ENCODE peak calls at places on chromosome 3, in five cellular contexts. Y, O, G, C and L are unnamed samples.

GRCh38 chr3:33557279-33557678 is 117.1 kb upstream of the UBP1 start:
- DNase-seq in Y (no peak), O (no peak), G (no peak), C (no peak), L (no peak)

GRCh38 chr3:98359993-98360675 is 6.5 kb downstream of the OR5K4 start:
- DNase-seq in Y (no peak), O (no peak), G (no peak), C (no peak), L (no peak)

GRCh38 chr3:38516669-38517068 is 20.5 kb downstream of the EXOG start:
- DNase-seq in Y (no peak), O (no peak), G (no peak), C (no peak), L (no peak)

GRCh38 chr3:161274691-161275298 is 53.7 kb downstream of the NMD3 start:
- DNase-seq in Y (peak; percentile 63), O (no peak), G (no peak), C (no peak), L (no peak)

GRCh38 chr3:101066776-101067175 is 73.6 kb upstream of the ABI3BP start:
- DNase-seq in Y (peak; percentile 50), O (no peak), G (no peak), C (no peak), L (no peak)

GRCh38 chr3:49711489-49711888 is 8.0 kb downstream of the AMIGO3 start:
- DNase-seq in Y (no peak), O (no peak), G (no peak), C (no peak), L (no peak)

GRCh38 chr3:25594007-25594502 is 70.7 kb downstream of the TOP2B start:
- DNase-seq in Y (peak; percentile 88), O (peak; percentile 5), G (no peak), C (no peak), L (no peak)

GRCh38 chr3:33915796-33916589 is 117.6 kb downstream of the PDCD6IP start:
- DNase-seq in Y (peak; percentile 28), O (peak; percentile 13), G (no peak), C (no peak), L (no peak)

GRCh38 chr3:124812291-124813265 is 74.6 kb downstream of the ITGB5 start:
- DNase-seq in Y (peak; percentile 99), O (peak; percentile 60), G (no peak), C (no peak), L (no peak)

GRCh38 chr3:4504340-4505261 is 11.5 kb downstream of the ITPR1 start:
- DNase-seq in Y (no peak), O (peak; percentile 3), G (no peak), C (no peak), L (no peak)

GRCh38 chr3:72418149-72418686 is 430.0 kb downstream of the SHQ1 start:
- DNase-seq in Y (peak; percentile 35), O (no peak), G (no peak), C (no peak), L (no peak)

GRCh38 chr3:16174389-16174788 is at the start of gene GALNT15:
- DNase-seq in Y (peak; percentile 98), O (no peak), G (no peak), C (peak; percentile 71), L (no peak)

GRCh38 chr3:9156604-9157003 is 92.8 kb downstream of the SRGAP3 start:
- DNase-seq in Y (no peak), O (no peak), G (no peak), C (no peak), L (no peak)

GRCh38 chr3:127183931-127184869 is 8.7 kb upstream of the PRR23E start:
- DNase-seq in Y (no peak), O (no peak), G (no peak), C (no peak), L (no peak)

GRCh38 chr3:175234541-175234940 is 375.4 kb downstream of the NAALADL2 start:
- DNase-seq in Y (no peak), O (no peak), G (no peak), C (no peak), L (no peak)

GRCh38 chr3:113264249-113264648 is 52.9 kb downstream of the BOC start:
- DNase-seq in Y (no peak), O (no peak), G (no peak), C (no peak), L (no peak)

GRCh38 chr3:146546366-146546965 is 2.1 kb upstream of the PLSCR1 start:
- DNase-seq in Y (no peak), O (no peak), G (no peak), C (no peak), L (no peak)

GRCh38 chr3:149199474-149199873 is 22.2 kb downstream of the CP start:
- DNase-seq in Y (peak; percentile 68), O (no peak), G (no peak), C (no peak), L (no peak)

DNA sequence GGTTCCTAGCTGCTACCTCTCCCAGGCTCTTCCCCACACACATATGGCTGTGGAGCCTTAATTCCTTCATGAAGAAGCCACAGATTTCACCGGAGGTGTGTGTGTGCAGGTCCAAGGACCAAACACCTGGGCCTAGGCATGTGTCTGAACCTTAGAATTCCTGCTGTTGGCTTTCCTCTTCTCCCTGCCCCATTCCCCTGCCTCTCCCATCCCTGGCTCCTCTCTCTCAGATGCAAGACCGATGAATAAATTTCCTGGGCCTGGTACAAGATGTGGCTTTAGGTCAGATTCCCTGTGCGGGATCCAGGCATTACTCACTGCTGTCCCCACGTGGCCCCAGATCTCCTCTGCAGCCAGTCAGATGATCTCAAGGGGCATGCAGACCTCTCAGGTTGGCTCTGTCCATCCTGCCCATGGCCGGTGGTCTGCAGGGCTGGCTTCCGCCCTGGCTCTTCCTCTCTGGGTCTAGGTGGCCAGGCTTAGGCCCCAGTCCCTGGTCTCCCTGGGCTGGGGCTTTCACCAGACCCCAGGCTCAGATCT is 20.4 kb downstream of the CCR9 start:
- DNase-seq in Y (peak; percentile 84), O (no peak), G (no peak), C (no peak), L (no peak)
- TF ChIP-seq CTCF in Y (peak; percentile 63), O (no peak), G (no peak), C (no peak), L (no peak)

GRCh38 chr3:14278265-14278798 is 99.7 kb downstream of the LSM3 start:
- DNase-seq in Y (no peak), O (no peak), G (no peak), C (no peak), L (no peak)
- TF ChIP-seq CTCF in Y (no peak), O (no peak), G (no peak), C (no peak), L (no peak)

GRCh38 chr3:186239321-186239720 is 122.7 kb downstream of the DGKG start:
- DNase-seq in Y (no peak), O (no peak), G (no peak), C (no peak), L (no peak)
- TF ChIP-seq CTCF in Y (no peak), O (no peak), G (no peak), C (peak; percentile 6), L (no peak)

GRCh38 chr3:51268132-51268531 is 117.0 kb upstream of the MANF start:
- DNase-seq in Y (no peak), O (no peak), G (no peak), C (no peak), L (no peak)

GRCh38 chr3:51270559-51270958 is 114.5 kb upstream of the MANF start:
- DNase-seq in Y (no peak), O (no peak), G (no peak), C (no peak), L (no peak)

GRCh38 chr3:51274052-51274451 is 111.0 kb upstream of the MANF start:
- DNase-seq in Y (no peak), O (no peak), G (no peak), C (no peak), L (no peak)

GRCh38 chr3:51271172-51271571 is 113.9 kb upstream of the MANF start:
- DNase-seq in Y (no peak), O (no peak), G (no peak), C (no peak), L (no peak)

GRCh38 chr3:51269466-51269865 is 115.6 kb upstream of the MANF start:
- DNase-seq in Y (no peak), O (no peak), G (no peak), C (no peak), L (no peak)
- TF ChIP-seq CTCF in Y (peak; percentile 34), O (no peak), G (no peak), C (no peak), L (no peak)

DNA sequence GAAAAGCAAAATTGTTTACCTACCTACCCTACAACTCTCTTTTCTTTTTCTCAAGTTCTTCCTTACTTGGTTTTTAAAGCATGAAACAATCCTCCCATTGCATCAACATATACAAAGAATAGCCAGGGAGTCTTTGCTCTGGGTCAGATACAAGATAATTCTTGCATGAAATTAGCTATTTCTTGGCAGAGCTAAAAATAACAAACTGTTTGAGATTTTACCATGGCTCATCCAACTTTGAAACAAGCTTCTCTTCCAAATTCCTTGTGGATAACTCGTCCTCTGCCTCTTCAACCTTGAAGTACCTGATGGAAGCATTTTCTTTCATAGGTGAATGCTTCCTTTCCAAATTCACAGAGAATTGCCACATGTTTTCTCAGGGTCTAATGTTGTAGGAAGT is 9.2 kb upstream of the CBLB start:
- DNase-seq in Y (peak; percentile 77), O (no peak), G (no peak), C (no peak), L (no peak)
- TF ChIP-seq CTCF in Y (no peak), O (no peak), G (no peak), C (no peak), L (no peak)

DNA sequence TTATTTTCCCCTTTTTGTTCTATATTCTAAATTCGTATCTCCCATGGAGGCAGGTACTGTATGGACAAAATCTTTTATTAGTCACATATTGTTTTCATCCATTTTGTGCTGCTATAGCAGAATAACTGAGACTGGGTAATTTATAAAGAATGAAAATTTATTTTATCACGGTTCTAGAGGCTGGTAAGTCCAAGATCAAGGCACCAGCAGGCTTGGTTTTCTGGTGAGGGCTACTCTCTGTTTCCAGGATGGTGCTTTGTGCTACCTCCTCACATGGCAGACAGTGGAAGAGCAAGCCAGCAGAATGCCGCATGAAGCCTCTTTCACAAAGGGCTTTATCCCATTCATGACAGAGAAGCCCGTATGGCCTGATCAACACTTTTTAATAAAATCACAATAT is 421.9 kb upstream of the TPRG1 start:
- DNase-seq in Y (no peak), O (no peak), G (no peak), C (no peak), L (no peak)
- TF ChIP-seq CTCF in Y (no peak), O (no peak), G (no peak), C (no peak), L (no peak)

GRCh38 chr3:151395806-151396205 is 11.3 kb upstream of the P2RY12 start:
- DNase-seq in Y (peak; percentile 82), O (peak; percentile 65), G (no peak), C (no peak), L (peak; percentile 75)
- TF ChIP-seq CTCF in Y (no peak), O (no peak), G (no peak), C (no peak), L (no peak)

DNA sequence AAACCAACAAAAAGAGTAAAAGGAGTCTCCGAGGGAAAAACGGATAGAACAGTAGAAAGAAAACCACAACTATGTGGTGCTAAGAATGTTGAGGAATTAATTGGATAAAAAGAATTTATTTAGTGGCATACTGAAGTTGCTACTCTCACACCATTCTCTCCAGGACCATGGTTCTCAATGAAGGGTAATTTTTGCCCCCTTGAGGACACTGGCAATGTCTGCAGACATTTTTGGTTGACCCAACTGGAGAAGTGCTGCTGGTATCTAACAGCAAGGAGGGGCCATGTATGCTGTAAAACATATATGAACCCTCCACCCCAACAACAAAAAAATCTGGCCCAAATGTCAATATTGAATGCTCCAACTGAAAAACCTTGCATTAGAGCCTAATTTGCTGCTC is 85.9 kb upstream of the CSPG5 start:
- DNase-seq in Y (no peak), O (no peak), G (no peak), C (no peak), L (no peak)
- TF ChIP-seq CTCF in Y (peak; percentile 13), O (no peak), G (no peak), C (no peak), L (no peak)

GRCh38 chr3:58167431-58168351 is 43.1 kb downstream of the DNASE1L3 start:
- DNase-seq in Y (peak; percentile 65), O (peak; percentile 30), G (no peak), C (peak; percentile 69), L (no peak)
- TF ChIP-seq CTCF in Y (peak; percentile 80), O (peak; percentile 75), G (peak; percentile 66), C (peak; percentile 91), L (peak; percentile 90)